ENCODE peak calls at places on chromosomes 16 and 17, in four cellular contexts. One of them, this sample, is unnamed.
A peak's percentile ranks its signal among the peaks of the same experiment; 100 is the strongest.

GRCh38 chr17:29572691-29573557 is 4.4 kb downstream of the TP53I13 start:
- DNase-seq in H1: no peak
- DNase-seq in neuronal stem cell: peak; percentile 54
- DNase-seq in IMR-90: peak; percentile 56
- DNase-seq in this sample: peak; percentile 74

GRCh38 chr17:55814377-55814776 is 63.5 kb downstream of the PCTP start:
- DNase-seq in H1: no peak
- DNase-seq in IMR-90: no peak
- DNase-seq in neuronal stem cell: no peak
- DNase-seq in this sample: no peak

GRCh38 chr17:50949128-50950001 is 83.2 kb upstream of the TOB1 start:
- DNase-seq in H1: no peak
- DNase-seq in IMR-90: no peak
- DNase-seq in neuronal stem cell: no peak
- DNase-seq in this sample: no peak

GRCh38 chr17:50095626-50096037 is 481 bp downstream of the PDK2 start:
- DNase-seq in IMR-90: no peak
- DNase-seq in neuronal stem cell: no peak
- DNase-seq in H1: no peak
- DNase-seq in this sample: no peak

GRCh38 chr16:4982056-4982867 is 24.1 kb downstream of the SEC14L5 start:
- DNase-seq in IMR-90: no peak
- DNase-seq in H1: no peak
- DNase-seq in neuronal stem cell: no peak
- DNase-seq in this sample: no peak

GRCh38 chr16:11283820-11284248 is 2.7 kb upstream of the PRM1 start:
- DNase-seq in H1: no peak
- DNase-seq in neuronal stem cell: no peak
- DNase-seq in IMR-90: peak; percentile 14
- DNase-seq in this sample: peak; percentile 43

GRCh38 chr17:42251115-42251514 is 25.1 kb downstream of the STAT5B start:
- DNase-seq in neuronal stem cell: no peak
- DNase-seq in H1: no peak
- DNase-seq in IMR-90: no peak
- DNase-seq in this sample: no peak

GRCh38 chr17:32114536-32114935 is 27.8 kb upstream of the RHOT1 start:
- DNase-seq in neuronal stem cell: no peak
- DNase-seq in IMR-90: no peak
- DNase-seq in H1: no peak
- DNase-seq in this sample: no peak

GRCh38 chr17:55717898-55718735 is 4.5 kb downstream of the TMEM100 start:
- DNase-seq in neuronal stem cell: peak; percentile 75
- DNase-seq in H1: peak; percentile 67
- DNase-seq in IMR-90: peak; percentile 68
- DNase-seq in this sample: peak; percentile 83

GRCh38 chr17:80811181-80812105 is 180.2 kb upstream of the CHMP6 start:
- DNase-seq in neuronal stem cell: no peak
- DNase-seq in IMR-90: no peak
- DNase-seq in H1: no peak
- DNase-seq in this sample: no peak

GRCh38 chr17:30720013-30720471 is 104.5 kb downstream of the CRLF3 start:
- DNase-seq in IMR-90: no peak
- DNase-seq in neuronal stem cell: no peak
- DNase-seq in H1: no peak
- DNase-seq in this sample: no peak

GRCh38 chr17:36566081-36566480 is 21.4 kb downstream of the GGNBP2 start:
- DNase-seq in H1: no peak
- DNase-seq in neuronal stem cell: no peak
- DNase-seq in IMR-90: no peak
- DNase-seq in this sample: no peak

GRCh38 chr17:77319211-77320031 is 178.7 kb downstream of the SEC14L1 start:
- DNase-seq in neuronal stem cell: no peak
- DNase-seq in IMR-90: peak; percentile 86
- DNase-seq in H1: no peak
- DNase-seq in this sample: peak; percentile 98

GRCh38 chr17:15119928-15120327 is 145.2 kb downstream of the PMP22 start:
- DNase-seq in IMR-90: no peak
- DNase-seq in H1: no peak
- DNase-seq in neuronal stem cell: peak; percentile 30
- DNase-seq in this sample: peak; percentile 33

DNA sequence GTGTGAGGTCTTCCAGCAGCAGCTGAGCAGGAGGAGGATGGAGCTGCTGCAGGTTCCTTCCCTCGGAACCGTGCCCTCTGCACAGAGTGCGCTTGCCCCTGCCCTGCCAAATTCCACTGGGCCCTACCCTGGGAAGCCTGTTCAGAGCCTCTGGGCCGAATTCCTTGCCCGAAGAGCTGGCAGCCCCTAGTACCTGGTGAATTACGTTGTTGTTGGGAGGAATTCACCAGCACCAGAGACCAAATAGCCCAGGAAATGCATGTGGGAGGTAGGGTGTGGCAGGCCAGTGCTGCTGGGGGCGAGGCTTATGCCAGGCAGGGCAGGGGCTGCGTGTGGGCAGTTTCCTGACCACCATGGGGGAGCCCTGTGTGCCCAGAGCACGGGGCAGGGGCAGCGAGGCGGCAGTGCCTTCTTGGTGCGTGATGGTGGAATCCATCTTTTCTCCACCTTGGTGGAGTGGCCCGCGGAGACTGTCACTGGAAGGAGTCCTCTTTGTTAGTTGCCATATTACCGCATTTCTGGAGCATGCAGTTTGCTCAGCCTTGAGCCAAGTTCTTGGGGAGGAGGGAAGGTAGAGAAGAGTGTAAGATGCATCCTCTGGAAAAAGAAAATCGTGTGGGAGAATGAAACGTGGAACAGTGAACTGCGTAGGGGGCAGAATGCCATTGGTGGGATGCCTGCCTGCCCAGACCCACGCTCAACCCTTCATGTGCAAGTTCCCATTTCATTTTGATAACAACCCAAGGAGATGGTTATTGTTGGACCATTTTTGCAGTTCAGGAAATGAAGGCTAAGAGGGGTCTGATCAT is 2.3 kb downstream of the MRC2 start:
- DNase-seq in H1: no peak
- DNase-seq in neuronal stem cell: no peak
- DNase-seq in IMR-90: no peak
- DNase-seq in this sample: no peak
- H3K4me3 ChIP-seq in H1: no peak overlapping the region
- H3K4me3 ChIP-seq in neuronal stem cell: peak overlapping the region; percentile 29
- H3K4me3 ChIP-seq in IMR-90: peak overlapping the region; percentile 64
- H3K4me3 ChIP-seq in this sample: peak overlapping the region; percentile 50

DNA sequence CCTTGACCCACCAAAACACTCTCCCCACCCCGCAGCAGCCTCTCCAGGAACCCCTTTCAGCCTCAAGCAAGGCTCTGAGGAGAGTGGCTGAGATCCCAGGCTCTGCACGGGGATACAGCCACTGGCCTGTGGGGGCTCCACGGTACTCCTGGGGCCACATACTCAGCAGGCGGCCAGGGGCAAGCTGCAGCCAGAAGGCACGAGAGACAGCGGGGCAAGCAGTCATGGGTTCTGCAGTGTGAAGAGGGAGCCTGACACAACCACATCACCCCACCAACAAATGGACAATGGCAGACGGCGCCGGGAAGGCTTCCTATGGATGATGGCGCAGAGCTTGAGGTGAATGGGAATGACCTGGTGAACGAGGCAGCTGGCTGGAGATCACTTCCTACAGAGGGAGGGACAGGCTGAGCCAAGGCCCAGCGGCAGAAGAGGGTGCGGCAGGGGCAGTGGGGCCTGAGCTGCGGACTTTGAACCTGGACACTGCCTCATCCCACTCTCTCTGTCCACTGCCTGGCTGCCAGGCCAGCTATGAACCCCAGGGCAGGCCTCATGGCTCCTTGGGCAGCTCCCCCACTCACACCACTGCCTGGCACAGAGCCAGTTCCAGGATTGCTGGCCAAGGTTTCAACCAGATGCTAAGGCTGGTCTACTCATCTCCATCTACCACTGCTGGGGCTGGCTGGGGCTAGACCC is 10.8 kb upstream of the BCAR1 start:
- DNase-seq in neuronal stem cell: no peak
- DNase-seq in IMR-90: no peak
- DNase-seq in H1: no peak
- DNase-seq in this sample: no peak
- H2BK5ac ChIP-seq in neuronal stem cell: no peak overlapping the region
- H2BK5ac ChIP-seq in IMR-90: peak overlapping the region; percentile 31
- H2BK5ac ChIP-seq in H1: peak overlapping the region; percentile 78
- H2BK5ac ChIP-seq in this sample: no peak overlapping the region

GRCh38 chr16:49369638-49370219 is 3.9 kb upstream of the C16orf78 start:
- DNase-seq in H1: peak; percentile 80
- DNase-seq in IMR-90: no peak
- DNase-seq in neuronal stem cell: no peak
- DNase-seq in this sample: no peak

GRCh38 chr16:49362230-49362629 is 11.4 kb upstream of the C16orf78 start:
- DNase-seq in IMR-90: no peak
- DNase-seq in neuronal stem cell: no peak
- DNase-seq in H1: no peak
- DNase-seq in this sample: no peak

GRCh38 chr16:49365711-49366509 is 7.7 kb upstream of the C16orf78 start:
- DNase-seq in neuronal stem cell: no peak
- DNase-seq in H1: no peak
- DNase-seq in IMR-90: no peak
- DNase-seq in this sample: no peak

DNA sequence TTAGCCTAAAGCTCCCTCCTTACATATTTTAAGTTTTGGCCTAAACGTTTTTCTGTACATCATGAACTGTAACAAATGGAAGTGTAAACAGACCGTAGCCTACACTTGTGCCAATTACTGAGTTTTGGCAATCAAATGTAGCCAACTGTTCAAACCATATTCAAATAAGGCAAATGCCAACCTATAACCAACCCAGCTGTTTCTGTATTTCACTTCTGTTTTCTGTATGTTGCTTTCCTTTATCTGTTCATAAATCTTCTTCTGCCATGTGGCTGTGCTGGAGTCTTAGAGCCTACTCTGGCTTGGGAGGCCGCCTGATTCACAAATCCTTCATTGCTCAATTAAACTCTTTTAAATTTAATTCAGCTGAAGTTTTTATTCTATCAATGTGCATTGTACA is 6.9 kb upstream of the C16orf78 start:
- DNase-seq in IMR-90: no peak
- DNase-seq in H1: no peak
- DNase-seq in neuronal stem cell: no peak
- DNase-seq in this sample: no peak
- H3K4me3 ChIP-seq in IMR-90: no peak overlapping the region
- H3K4me3 ChIP-seq in H1: no peak overlapping the region
- H3K4me3 ChIP-seq in neuronal stem cell: no peak overlapping the region
- H3K4me3 ChIP-seq in this sample: no peak overlapping the region

GRCh38 chr16:27849621-27850020 is 213.9 kb downstream of the GSG1L start:
- DNase-seq in H1: no peak
- DNase-seq in IMR-90: no peak
- DNase-seq in neuronal stem cell: no peak
- DNase-seq in this sample: no peak
- H2BK5ac ChIP-seq in H1: no peak overlapping the region
- H2BK5ac ChIP-seq in IMR-90: no peak overlapping the region
- H2BK5ac ChIP-seq in neuronal stem cell: no peak overlapping the region
- H2BK5ac ChIP-seq in this sample: no peak overlapping the region

GRCh38 chr17:63707151-63707550 is 7.2 kb upstream of the LIMD2 start:
- DNase-seq in neuronal stem cell: no peak
- DNase-seq in IMR-90: no peak
- DNase-seq in H1: no peak
- DNase-seq in this sample: no peak
- H3K4me3 ChIP-seq in neuronal stem cell: no peak overlapping the region
- H3K4me3 ChIP-seq in IMR-90: no peak overlapping the region
- H3K4me3 ChIP-seq in H1: no peak overlapping the region
- H3K4me3 ChIP-seq in this sample: no peak overlapping the region

GRCh38 chr16:3135120-3135715 is 389 bp downstream of the ZNF213 start:
- DNase-seq in neuronal stem cell: no peak
- DNase-seq in H1: no peak
- DNase-seq in IMR-90: no peak
- DNase-seq in this sample: no peak
- H2BK5ac ChIP-seq in neuronal stem cell: no peak overlapping the region
- H2BK5ac ChIP-seq in H1: peak overlapping the region; percentile 71
- H2BK5ac ChIP-seq in IMR-90: peak overlapping the region; percentile 63
- H2BK5ac ChIP-seq in this sample: no peak overlapping the region

GRCh38 chr16:50680907-50681885 is at the start of gene SNX20:
- DNase-seq in IMR-90: no peak
- DNase-seq in neuronal stem cell: no peak
- DNase-seq in H1: no peak
- DNase-seq in this sample: no peak
- H3K4me3 ChIP-seq in IMR-90: no peak within 1 kb of the TSS
- H3K4me3 ChIP-seq in neuronal stem cell: no peak within 1 kb of the TSS
- H3K4me3 ChIP-seq in H1: no peak within 1 kb of the TSS
- H3K4me3 ChIP-seq in this sample: no peak within 1 kb of the TSS

This sample was measured in mesenchymal stem cell.